ENCODE peak calls at places on chromosomes 11 and 22, in nine cellular contexts. H is tibial nerve, Q is heart left ventricle, W is IMR-90, G is fibroblast of lung, A is upper lobe of right lung, U is transverse colon, R is SK-N-SH, D is OCI-LY7. V is an unnamed sample. For H3K36me3, the result is how much of the 10 kb centered on the place peaks cover.

GRCh38 chr11:117044287-117045035 is 53.8 kb downstream of the SIK3 start:
- DNase-seq in H (no peak), Q (no peak), W (no peak), G (no peak), A (no peak), U (no peak), R (no peak), D (no peak), V (no peak)

GRCh38 chr11:94400075-94400838 is 962 bp downstream of the GPR83 start:
- DNase-seq in H (no peak), Q (no peak), W (no peak), G (no peak), A (no peak), U (no peak), R (peak), D (no peak), V (no peak)

GRCh38 chr22:20567993-20568417 is 60.6 kb downstream of the MED15 start:
- DNase-seq in H (no peak), Q (no peak), W (peak), G (peak), A (peak), U (no peak), R (no peak), D (no peak), V (no peak)

GRCh38 chr11:78647266-78647915 is 72.7 kb upstream of the NARS2 start:
- DNase-seq in H (no peak), Q (no peak), W (no peak), G (no peak), A (no peak), U (no peak), R (peak), D (no peak), V (no peak)

GRCh38 chr11:108037636-108038035 is 28.9 kb downstream of the CUL5 start:
- DNase-seq in H (no peak), Q (no peak), W (peak), G (peak), A (no peak), U (no peak), R (no peak), D (no peak), V (no peak)

GRCh38 chr11:9763301-9763700 is 99.4 kb downstream of the SWAP70 start:
- DNase-seq in H (no peak), Q (no peak), W (no peak), G (no peak), A (no peak), U (no peak), R (no peak), D (no peak), V (no peak)

GRCh38 chr11:129815596-129816461 is at the start of gene TMEM45B:
- DNase-seq in H (no peak), Q (no peak), W (no peak), G (no peak), A (peak), U (peak), R (peak), D (no peak), V (no peak)

GRCh38 chr11:132852361-132852760 is 679.9 kb downstream of the OPCML start:
- DNase-seq in H (no peak), Q (no peak), W (no peak), G (no peak), A (no peak), U (no peak), R (no peak), D (no peak), V (no peak)

GRCh38 chr22:26576026-26576680 is 13.8 kb downstream of the TPST2 start:
- DNase-seq in H (no peak), Q (no peak), W (peak), G (no peak), A (no peak), U (no peak), R (no peak), D (no peak), V (no peak)

GRCh38 chr11:100759106-100759505 is 72.0 kb downstream of the ARHGAP42 start:
- DNase-seq in H (no peak), Q (no peak), W (no peak), G (no peak), A (no peak), U (no peak), R (no peak), D (no peak), V (no peak)

GRCh38 chr11:134738581-134738980 is 326.5 kb upstream of the B3GAT1 start:
- DNase-seq in H (no peak), Q (no peak), W (no peak), G (no peak), A (no peak), U (no peak), R (no peak), D (no peak), V (no peak)

DNA sequence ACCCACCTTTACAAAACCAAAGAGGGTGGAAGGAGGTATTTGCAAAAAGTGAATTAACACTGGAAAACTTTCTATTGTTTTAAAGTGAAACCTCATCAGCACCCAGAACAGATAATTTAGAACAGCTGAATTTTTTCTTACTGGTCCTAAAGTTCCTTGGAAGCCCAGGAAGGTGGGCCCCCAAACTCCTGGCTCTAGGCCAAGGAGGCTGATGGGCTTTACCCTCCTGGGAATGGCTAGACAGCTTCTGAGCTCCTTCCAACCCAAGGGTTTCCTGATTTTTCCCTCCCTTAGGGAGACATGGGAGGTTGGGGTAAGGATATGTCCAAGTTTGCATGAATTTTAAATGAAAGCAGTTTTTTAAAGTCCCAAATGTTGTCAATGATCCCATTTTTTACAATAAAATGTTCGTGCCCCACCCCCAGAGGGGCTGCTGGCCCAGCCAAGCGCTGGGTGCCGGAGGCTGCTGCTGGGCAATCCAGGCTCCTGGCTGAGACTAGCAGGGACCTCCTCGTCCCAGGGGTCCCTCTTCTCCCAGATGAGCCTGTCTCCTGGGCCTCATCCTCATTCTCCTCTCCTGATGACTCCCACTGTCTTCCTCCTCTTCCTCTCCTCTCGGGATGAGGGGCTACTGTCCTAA is 28.4 kb downstream of the RELT start:
- DNase-seq in H (no peak), Q (no peak), W (no peak), G (no peak), A (no peak), U (no peak), R (no peak), D (no peak), V (no peak)
- H3K36me3 ChIP-seq in H (half or more), Q (under half), W (under half), G (under half), A (under half), U (under half), R (under half), D (under half), V (under half)

GRCh38 chr11:33869511-33870422 is 22.1 kb downstream of the LMO2 start:
- DNase-seq in H (no peak), Q (peak), W (peak), G (peak), A (peak), U (peak), R (peak), D (peak), V (no peak)
- H3K27ac ChIP-seq in H (no peak), Q (peak), W (no peak), G (no peak), A (peak), U (peak), R (no peak), D (no peak), V (peak)

GRCh38 chr11:111412293-111412692 is 33.2 kb upstream of the POU2AF1 start:
- DNase-seq in H (no peak), Q (no peak), W (no peak), G (no peak), A (no peak), U (no peak), R (no peak), D (no peak), V (no peak)
- TF ChIP-seq CTCF in H (no peak), Q (no peak), W (no peak), G (no peak), A (no peak), U (no peak), R (no peak), D (no peak), V (no peak)

GRCh38 chr22:43931771-43932170 is 8.2 kb downstream of the PNPLA3 start:
- DNase-seq in H (no peak), Q (no peak), W (no peak), G (no peak), A (no peak), U (no peak), R (no peak), D (no peak), V (peak)
- H3K36me3 ChIP-seq in H (under half), Q (under half), W (under half), G (under half), A (under half), U (under half), R (under half), D (under half), V (under half)

DNA sequence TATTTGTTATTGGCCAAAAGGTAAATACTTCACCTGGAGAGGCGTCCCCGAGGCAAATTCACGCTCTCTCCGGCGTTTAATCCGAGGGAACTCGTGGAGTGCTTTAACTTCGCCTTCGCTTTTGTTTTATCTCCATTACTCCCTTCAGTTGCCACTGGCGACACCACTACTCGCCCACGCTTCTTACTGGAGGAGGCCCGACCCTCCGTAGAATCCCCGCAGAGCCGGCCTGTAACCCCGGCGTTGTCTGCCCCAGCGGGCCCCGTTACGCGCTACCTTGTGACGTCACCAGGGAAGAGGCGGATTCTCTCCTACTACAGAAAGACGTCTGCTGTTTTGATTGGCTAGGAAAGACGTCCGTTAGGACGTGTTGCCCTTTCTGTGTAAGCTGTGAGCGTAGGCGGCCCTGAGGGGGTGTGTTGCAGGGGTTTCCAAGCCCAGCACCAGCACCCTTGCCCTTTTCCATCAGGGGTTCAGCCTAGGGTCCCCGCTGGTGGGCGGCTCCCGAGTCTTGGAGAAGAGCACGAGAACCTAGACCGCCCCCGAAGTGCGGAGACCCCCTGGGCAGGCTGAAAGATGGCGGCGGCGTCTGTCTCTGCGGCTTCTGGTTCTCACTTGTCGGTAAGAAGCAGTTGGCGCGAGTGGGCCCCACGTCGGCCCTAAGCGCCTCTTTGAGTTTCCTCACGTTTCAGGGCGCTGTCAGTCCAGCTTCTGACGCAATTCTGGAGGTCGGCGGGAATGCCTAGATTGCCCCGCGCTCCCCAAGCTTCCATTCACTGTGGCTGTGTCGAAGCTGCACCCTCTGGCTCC is at the start of gene CEP57:
- DNase-seq in H (peak), Q (peak), W (peak), G (peak), A (peak), U (peak), R (peak), D (peak), V (peak)
- H3K27ac ChIP-seq in H (peak), Q (peak), W (peak), G (peak), A (peak), U (peak), R (peak), D (peak), V (peak)

GRCh38 chr11:61294717-61295595 is at the start of gene VWCE:
- DNase-seq in H (no peak), Q (peak), W (peak), G (peak), A (peak), U (peak), R (peak), D (peak), V (peak)
- TF ChIP-seq CTCF in H (no peak), Q (no peak), W (peak), G (peak), A (peak), U (no peak), R (peak), D (peak), V (no peak)

GRCh38 chr22:41658869-41659268 is 29.8 kb downstream of the SNU13 start:
- DNase-seq in H (no peak), Q (no peak), W (no peak), G (no peak), A (no peak), U (no peak), R (no peak), D (no peak), V (no peak)

GRCh38 chr22:41659941-41660340 is 28.7 kb downstream of the SNU13 start:
- DNase-seq in H (no peak), Q (peak), W (no peak), G (no peak), A (no peak), U (no peak), R (no peak), D (no peak), V (no peak)

GRCh38 chr22:41657709-41658108 is 31.0 kb downstream of the SNU13 start:
- DNase-seq in H (no peak), Q (no peak), W (no peak), G (no peak), A (no peak), U (no peak), R (no peak), D (no peak), V (no peak)

GRCh38 chr22:41654322-41654721 is 33.2 kb downstream of the XRCC6 start:
- DNase-seq in H (no peak), Q (no peak), W (no peak), G (no peak), A (no peak), U (no peak), R (no peak), D (no peak), V (no peak)

GRCh38 chr22:41656515-41656914 is 32.2 kb downstream of the SNU13 start:
- DNase-seq in H (no peak), Q (no peak), W (peak), G (peak), A (no peak), U (no peak), R (no peak), D (no peak), V (no peak)
- H3K36me3 ChIP-seq in H (half or more), Q (under half), W (half or more), G (under half), A (half or more), U (half or more), R (under half), D (half or more), V (half or more)

GRCh38 chr22:44930016-44930710 is 79.6 kb downstream of the PHF21B start:
- DNase-seq in H (no peak), Q (no peak), W (no peak), G (no peak), A (no peak), U (no peak), R (peak), D (no peak), V (no peak)

GRCh38 chr22:44932493-44932892 is 77.3 kb downstream of the PHF21B start:
- DNase-seq in H (no peak), Q (no peak), W (no peak), G (no peak), A (no peak), U (no peak), R (no peak), D (no peak), V (no peak)

GRCh38 chr22:44930711-44931035 is 79.1 kb downstream of the PHF21B start:
- DNase-seq in H (no peak), Q (no peak), W (no peak), G (no peak), A (no peak), U (no peak), R (peak), D (no peak), V (no peak)

GRCh38 chr22:44931766-44932165 is 78.0 kb downstream of the PHF21B start:
- DNase-seq in H (no peak), Q (no peak), W (no peak), G (no peak), A (no peak), U (no peak), R (peak), D (no peak), V (no peak)

DNA sequence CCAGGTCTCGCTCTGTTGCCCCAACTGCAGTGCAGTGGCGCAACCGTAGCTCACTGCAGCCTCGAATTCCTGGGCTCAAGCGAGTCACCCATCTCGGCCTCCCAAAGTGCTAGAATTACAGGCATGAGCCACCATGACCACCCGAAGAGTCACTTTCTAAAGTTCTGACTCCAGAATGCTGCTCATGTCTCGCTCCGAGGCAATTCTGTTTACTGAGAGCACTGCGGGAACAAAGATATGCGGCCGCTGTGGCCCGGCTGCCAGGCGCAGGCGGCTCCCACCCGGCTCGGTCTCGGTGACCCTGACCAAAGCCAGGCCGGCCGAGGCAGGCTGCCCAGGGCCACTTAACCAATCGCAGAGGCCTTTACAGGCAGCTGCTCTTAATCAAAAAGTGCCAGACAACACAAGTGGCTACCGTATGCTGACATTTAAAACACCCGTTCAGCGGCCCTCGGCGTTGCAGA is 78.7 kb downstream of the PHF21B start:
- DNase-seq in H (no peak), Q (peak), W (peak), G (peak), A (no peak), U (no peak), R (peak), D (no peak), V (no peak)
- H3K27ac ChIP-seq in H (no peak), Q (peak), W (no peak), G (no peak), A (no peak), U (no peak), R (peak), D (no peak), V (no peak)

DNA sequence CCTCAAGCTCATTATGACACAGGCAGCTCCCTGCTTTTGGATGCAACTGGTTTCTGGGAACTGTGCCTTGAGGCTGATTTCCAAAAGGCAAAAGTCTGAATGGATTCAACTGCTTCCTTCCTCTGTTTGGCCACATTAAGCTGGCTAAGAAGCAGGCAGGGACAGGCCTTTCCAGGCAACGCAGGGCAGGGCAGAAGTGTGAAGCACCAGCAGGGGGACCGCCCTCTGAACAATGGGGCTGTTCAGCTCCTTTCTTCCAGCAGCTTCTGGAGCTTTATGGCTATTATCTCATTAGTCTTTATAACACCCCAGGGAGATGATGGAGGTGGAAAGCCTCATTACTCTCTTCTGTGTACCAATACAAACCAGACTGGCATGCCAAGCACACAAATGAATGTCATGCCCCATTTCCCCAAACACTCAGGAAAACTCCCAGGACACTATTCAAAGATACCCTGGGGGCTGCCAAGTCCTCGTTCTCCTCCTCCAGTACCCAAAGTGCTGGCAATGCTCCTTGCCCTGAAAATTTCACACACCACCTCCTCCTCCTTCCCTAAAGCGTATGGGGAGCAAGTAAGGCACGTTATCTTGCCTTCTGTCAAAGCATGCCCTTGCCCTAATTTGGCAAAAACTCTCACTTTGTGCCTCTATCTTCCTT is 21.3 kb downstream of the MORC2 start:
- DNase-seq in H (no peak), Q (peak), W (no peak), G (no peak), A (no peak), U (peak), R (no peak), D (no peak), V (peak)
- TF ChIP-seq CTCF in H (no peak), Q (peak), W (no peak), G (no peak), A (no peak), U (no peak), R (no peak), D (no peak), V (peak)